ENCODE peak calls at places on chromosome 2, in four cellular contexts. One of them, this sample, is unnamed.

GRCh38 chr2:27118525-27119329 is at the start of gene CGREF1:
- DNase-seq in mesothelial cell of epicardium: no peak
- DNase-seq in RPMI8226: no peak
- DNase-seq in HFFc6: no peak
- DNase-seq in this sample: no peak

GRCh38 chr2:9310390-9310789 is 103.8 kb downstream of the ASAP2 start:
- DNase-seq in mesothelial cell of epicardium: no peak
- DNase-seq in RPMI8226: peak; percentile 44
- DNase-seq in HFFc6: peak; percentile 89
- DNase-seq in this sample: no peak

GRCh38 chr2:233081232-233081730 is 21.1 kb downstream of the INPP5D start:
- DNase-seq in mesothelial cell of epicardium: no peak
- DNase-seq in RPMI8226: no peak
- DNase-seq in HFFc6: no peak
- DNase-seq in this sample: no peak

GRCh38 chr2:104862061-104862941 is 8.4 kb downstream of the POU3F3 start:
- DNase-seq in HFFc6: no peak
- DNase-seq in RPMI8226: no peak
- DNase-seq in mesothelial cell of epicardium: no peak
- DNase-seq in this sample: no peak

GRCh38 chr2:11749646-11750349 is 3.4 kb downstream of the LPIN1 start:
- DNase-seq in RPMI8226: peak; percentile 78
- DNase-seq in HFFc6: no peak
- DNase-seq in mesothelial cell of epicardium: no peak
- DNase-seq in this sample: no peak

GRCh38 chr2:2647156-2647555 is 316.1 kb upstream of the MYT1L start:
- DNase-seq in mesothelial cell of epicardium: no peak
- DNase-seq in RPMI8226: peak; percentile 92
- DNase-seq in HFFc6: no peak
- DNase-seq in this sample: no peak

GRCh38 chr2:241508240-241508509 is 209 bp downstream of the STK25 start:
- DNase-seq in HFFc6: no peak
- DNase-seq in mesothelial cell of epicardium: no peak
- DNase-seq in RPMI8226: no peak
- DNase-seq in this sample: no peak

GRCh38 chr2:237438082-237438925 is 24.3 kb upstream of the COL6A3 start:
- DNase-seq in RPMI8226: no peak
- DNase-seq in HFFc6: no peak
- DNase-seq in mesothelial cell of epicardium: no peak
- DNase-seq in this sample: no peak

GRCh38 chr2:64325852-64326577 is 127.9 kb upstream of the LGALSL start:
- DNase-seq in mesothelial cell of epicardium: no peak
- DNase-seq in RPMI8226: peak; percentile 88
- DNase-seq in HFFc6: no peak
- DNase-seq in this sample: peak; percentile 5

GRCh38 chr2:210955591-210955990 is 399.2 kb downstream of the CPS1 start:
- DNase-seq in RPMI8226: no peak
- DNase-seq in HFFc6: peak; percentile 18
- DNase-seq in mesothelial cell of epicardium: no peak
- DNase-seq in this sample: no peak

GRCh38 chr2:46666044-46666662 is 186.8 kb downstream of the TMEM247 start:
- DNase-seq in mesothelial cell of epicardium: no peak
- DNase-seq in HFFc6: no peak
- DNase-seq in RPMI8226: no peak
- DNase-seq in this sample: no peak

GRCh38 chr2:68885811-68886075 is 14.5 kb upstream of the BMP10 start:
- DNase-seq in HFFc6: no peak
- DNase-seq in mesothelial cell of epicardium: no peak
- DNase-seq in RPMI8226: no peak
- DNase-seq in this sample: no peak

GRCh38 chr2:44543773-44544725 is 182.3 kb downstream of the CAMKMT start:
- DNase-seq in mesothelial cell of epicardium: no peak
- DNase-seq in RPMI8226: no peak
- DNase-seq in HFFc6: peak; percentile 55
- DNase-seq in this sample: no peak

GRCh38 chr2:227407601-227408089 is 19.9 kb upstream of the SCYGR1 start:
- DNase-seq in HFFc6: peak; percentile 2
- DNase-seq in mesothelial cell of epicardium: no peak
- DNase-seq in RPMI8226: no peak
- DNase-seq in this sample: no peak